ENCODE peak calls at places on chromosomes 12 and 14, in four cellular contexts. O is mucosa of descending colon, Y is fibroblast of lung, N is MM.1S. K is an unnamed sample.

GRCh38 chr12:104750061-104750460 is 208.0 kb downstream of the SLC41A2 start:
- DNase-seq in O (no peak), Y (peak; percentile 83), N (peak; percentile 35), K (no peak)

GRCh38 chr12:12086975-12087692 is 16.4 kb downstream of the BCL2L14 start:
- DNase-seq in O (no peak), Y (no peak), N (no peak), K (no peak)

GRCh38 chr12:131736807-131737484 is 26.1 kb downstream of the SFSWAP start:
- DNase-seq in O (peak; percentile 17), Y (peak; percentile 89), N (no peak), K (no peak)

GRCh38 chr12:31431721-31432120 is 105.8 kb upstream of the SINHCAF start:
- DNase-seq in O (no peak), Y (peak; percentile 24), N (no peak), K (no peak)

GRCh38 chr12:34604631-34605509 is 582.6 kb downstream of the ALG10 start:
- DNase-seq in O (peak; percentile 17), Y (no peak), N (no peak), K (no peak)

GRCh38 chr14:32650665-32651064 is 288.0 kb upstream of the NPAS3 start:
- DNase-seq in O (no peak), Y (no peak), N (no peak), K (no peak)

GRCh38 chr12:113103756-113104450 is 31.7 kb downstream of the RASAL1 start:
- DNase-seq in O (no peak), Y (no peak), N (no peak), K (peak; percentile 35)

GRCh38 chr14:69571879-69572633 is 2.6 kb downstream of the CCDC177 start:
- DNase-seq in O (no peak), Y (peak; percentile 9), N (no peak), K (peak; percentile 16)

GRCh38 chr12:104689630-104690029 is 232.9 kb downstream of the CHST11 start:
- DNase-seq in O (no peak), Y (no peak), N (no peak), K (no peak)

GRCh38 chr14:54364555-54365415 is 32.0 kb upstream of the CDKN3 start:
- DNase-seq in O (no peak), Y (peak; percentile 86), N (no peak), K (no peak)

GRCh38 chr12:96471368-96472040 is 17.9 kb upstream of the CFAP54 start:
- DNase-seq in O (no peak), Y (peak; percentile 88), N (no peak), K (no peak)

GRCh38 chr12:12985817-12986408 is 14.2 kb downstream of the HEBP1 start:
- DNase-seq in O (no peak), Y (peak; percentile 15), N (no peak), K (peak; percentile 28)

GRCh38 chr12:90043264-90043663 is 334.6 kb upstream of the ATP2B1 start:
- DNase-seq in O (no peak), Y (peak; percentile 79), N (no peak), K (peak; percentile 14)

GRCh38 chr12:57523706-57524614 is 1.3 kb downstream of the MBD6 start:
- DNase-seq in O (no peak), Y (no peak), N (peak; percentile 5), K (no peak)

GRCh38 chr12:95625012-95625411 is 73.7 kb upstream of the USP44 start:
- DNase-seq in O (no peak), Y (no peak), N (no peak), K (no peak)

GRCh38 chr12:57518920-57519757 is 1.2 kb downstream of the DDIT3 start:
- DNase-seq in O (no peak), Y (peak; percentile 16), N (peak; percentile 9), K (no peak)

GRCh38 chr14:53022593-53022992 is 71.7 kb upstream of the FERMT2 start:
- DNase-seq in O (no peak), Y (peak; percentile 67), N (no peak), K (no peak)

GRCh38 chr12:104285740-104286537 is 17.6 kb upstream of the EID3 start:
- DNase-seq in O (no peak), Y (peak; percentile 66), N (no peak), K (peak; percentile 46)

GRCh38 chr12:6074394-6074793 is 50.1 kb downstream of the VWF start:
- DNase-seq in O (no peak), Y (no peak), N (peak; percentile 49), K (no peak)

GRCh38 chr14:51202914-51203665 is 37.0 kb upstream of the TMX1 start:
- DNase-seq in O (no peak), Y (no peak), N (no peak), K (no peak)

GRCh38 chr12:25710149-25710548 is 157.1 kb upstream of the LMNTD1 start:
- DNase-seq in O (no peak), Y (no peak), N (no peak), K (no peak)

GRCh38 chr12:47698055-47698454 is 7.8 kb downstream of the RPAP3 start:
- DNase-seq in O (no peak), Y (no peak), N (no peak), K (no peak)

GRCh38 chr12:19970116-19970515 is 398.2 kb upstream of the PDE3A start:
- DNase-seq in O (no peak), Y (peak; percentile 96), N (no peak), K (no peak)

GRCh38 chr14:69932391-69932790 is 53.2 kb downstream of the SMOC1 start:
- DNase-seq in O (no peak), Y (no peak), N (no peak), K (no peak)

GRCh38 chr14:106039400-106039799 is 513.0 kb downstream of the TMEM121 start:
- DNase-seq in O (no peak), Y (no peak), N (no peak), K (peak; percentile 38)

GRCh38 chr12:71552728-71553501 is 110.7 kb downstream of the ZFC3H1 start:
- DNase-seq in O (no peak), Y (no peak), N (no peak), K (no peak)

GRCh38 chr12:69553626-69554248 is 31.5 kb upstream of the CCT2 start:
- DNase-seq in O (no peak), Y (peak; percentile 77), N (no peak), K (no peak)

GRCh38 chr12:3543826-3544225 is 52.8 kb downstream of the PRMT8 start:
- DNase-seq in O (no peak), Y (no peak), N (no peak), K (no peak)

GRCh38 chr14:73633115-73633514 is 11.7 kb upstream of the DNAL1 start:
- DNase-seq in O (no peak), Y (no peak), N (peak; percentile 11), K (no peak)

GRCh38 chr14:92940543-92940942 is 17.6 kb downstream of the CHGA start:
- DNase-seq in O (no peak), Y (no peak), N (no peak), K (no peak)

GRCh38 chr12:19200261-19200660 is 70.7 kb downstream of the PLEKHA5 start:
- DNase-seq in O (no peak), Y (peak; percentile 76), N (no peak), K (no peak)

GRCh38 chr12:120588948-120589930 is 8.0 kb upstream of the POP5 start:
- DNase-seq in O (no peak), Y (no peak), N (no peak), K (no peak)

GRCh38 chr12:26077915-26078314 is 46.9 kb downstream of the BHLHE41 start:
- DNase-seq in O (no peak), Y (peak; percentile 52), N (no peak), K (no peak)

GRCh38 chr12:109998904-109999648 is at the start of gene ANKRD13A:
- DNase-seq in O (peak; percentile 93), Y (peak; percentile 95), N (peak; percentile 84), K (peak; percentile 96)
- H3K4me3 ChIP-seq in O (peak within 1 kb of the TSS; percentile 95), Y (peak within 1 kb of the TSS; percentile 95), N (peak within 1 kb of the TSS; percentile 83), K (peak within 1 kb of the TSS; percentile 90)

GRCh38 chr12:109464642-109465351 is 12.3 kb downstream of the KCTD10 start:
- DNase-seq in O (no peak), Y (no peak), N (no peak), K (no peak)
- H3K4me1 ChIP-seq in O (peaks cover 80% of the 10 kb centered on the region), Y (peaks cover 62% of the 10 kb centered on the region), N (peaks cover 8% of the 10 kb centered on the region), K (peaks cover 7% of the 10 kb centered on the region)

GRCh38 chr12:124916370-124917134 is 2.1 kb upstream of the UBC start:
- DNase-seq in O (no peak), Y (peak; percentile 95), N (peak; percentile 48), K (peak; percentile 77)

GRCh38 chr12:124917841-124918621 is 3.6 kb upstream of the UBC start:
- DNase-seq in O (no peak), Y (peak; percentile 35), N (peak; percentile 57), K (no peak)

GRCh38 chr12:124919646-124920352 is 5.3 kb upstream of the UBC start:
- DNase-seq in O (no peak), Y (peak; percentile 71), N (peak; percentile 70), K (peak; percentile 63)

GRCh38 chr12:124915249-124916236 is 1.1 kb upstream of the UBC start:
- DNase-seq in O (peak; percentile 82), Y (no peak), N (peak; percentile 45), K (no peak)

DNA sequence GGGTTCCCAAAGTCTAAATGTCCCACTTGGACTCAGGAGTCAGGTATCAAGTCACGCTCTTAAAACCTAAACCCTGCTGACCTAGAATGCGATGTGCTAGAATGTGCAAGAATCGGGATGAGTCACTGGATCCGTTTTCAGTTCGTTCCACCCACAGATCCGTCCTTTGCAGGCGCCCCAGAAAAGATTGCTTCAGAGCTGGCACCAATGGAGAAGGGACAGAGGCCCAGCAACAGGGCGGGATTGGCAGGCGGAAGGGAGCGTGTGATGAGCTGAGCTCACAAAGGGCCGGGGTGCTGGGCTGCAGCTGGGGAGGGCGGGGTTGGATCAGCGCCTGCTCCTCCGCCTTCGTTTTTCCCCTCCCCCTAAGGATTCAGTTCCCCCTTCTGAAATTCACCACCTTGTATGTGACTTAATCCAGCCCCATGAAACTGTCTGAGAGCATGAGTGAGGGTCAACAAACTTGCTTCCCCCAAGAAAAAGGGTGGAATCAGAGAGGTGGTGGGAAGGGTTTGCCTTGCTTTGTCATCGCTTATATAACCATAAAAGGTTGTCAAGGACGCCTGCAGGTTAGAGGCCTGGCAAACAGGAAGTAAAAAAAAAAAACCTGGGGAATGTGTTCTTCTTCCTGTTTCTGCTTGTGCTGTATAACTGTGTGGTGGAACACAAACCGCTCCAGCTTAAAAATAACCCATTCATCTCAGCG is 2.8 kb upstream of the UBC start:
- DNase-seq in O (peak; percentile 98), Y (peak; percentile 100), N (peak; percentile 88), K (peak; percentile 93)
- H3K4me3 ChIP-seq in O (no peak overlapping the region), Y (peak overlapping the region; percentile 90), N (peak overlapping the region; percentile 91), K (peak overlapping the region; percentile 99)

GRCh38 chr14:103549361-103550311 is 12.8 kb downstream of the BAG5 start:
- DNase-seq in O (peak; percentile 48), Y (no peak), N (no peak), K (no peak)

GRCh38 chr14:103547455-103547940 is 15.0 kb downstream of the BAG5 start:
- DNase-seq in O (no peak), Y (no peak), N (no peak), K (no peak)

GRCh38 chr14:103548463-103549351 is 13.8 kb downstream of the BAG5 start:
- DNase-seq in O (peak; percentile 46), Y (no peak), N (no peak), K (no peak)

GRCh38 chr14:103546651-103547454 is 15.6 kb downstream of the BAG5 start:
- DNase-seq in O (peak; percentile 76), Y (no peak), N (peak; percentile 40), K (peak; percentile 62)

GRCh38 chr14:103547941-103548462 is 14.5 kb downstream of the BAG5 start:
- DNase-seq in O (no peak), Y (no peak), N (no peak), K (no peak)
- H3K4me1 ChIP-seq in O (peaks cover 24% of the 10 kb centered on the region), Y (peaks cover 31% of the 10 kb centered on the region), N (no peaks in the 10 kb centered on the region), K (no peaks in the 10 kb centered on the region)

DNA sequence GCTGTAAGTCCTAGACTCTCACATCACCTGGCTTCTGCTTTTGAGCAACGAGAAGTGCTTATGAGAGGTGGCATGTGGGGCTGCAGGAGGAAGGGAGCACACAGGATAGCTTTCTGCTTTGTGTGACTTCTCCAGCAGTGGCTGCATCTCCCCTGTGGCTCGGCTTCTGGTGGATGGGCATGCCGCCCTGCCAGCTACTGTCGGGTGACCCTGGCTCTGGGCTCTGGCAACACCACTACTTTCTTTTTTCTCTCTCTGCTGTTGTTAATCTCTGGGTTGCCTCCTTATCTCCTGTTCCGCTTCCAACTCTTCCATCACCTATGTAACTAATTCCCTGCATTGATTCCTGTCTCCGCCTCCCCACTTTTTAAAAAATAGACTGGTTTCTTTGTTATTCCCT is 209.1 kb upstream of the DAAM1 start:
- DNase-seq in O (no peak), Y (no peak), N (no peak), K (no peak)
- H3K4me3 ChIP-seq in O (no peak overlapping the region), Y (no peak overlapping the region), N (no peak overlapping the region), K (no peak overlapping the region)

K was measured in CD4-positive, CD25-positive, alpha-beta regulatory T cell.